ENCODE peak calls at places on chromosomes 12 and 14, in four cellular contexts. One of them, this sample, is unnamed.

GRCh38 chr14:22808388-22809209 is 6.6 kb downstream of the SLC7A7 start:
- DNase-seq in A172: no peak
- DNase-seq in suprapubic skin: no peak
- DNase-seq in iPS DF 19.7: no peak
- DNase-seq in this sample: no peak

GRCh38 chr12:91778091-91778819 is 367.4 kb downstream of the BTG1 start:
- DNase-seq in A172: peak
- DNase-seq in suprapubic skin: no peak
- DNase-seq in iPS DF 19.7: no peak
- DNase-seq in this sample: no peak

GRCh38 chr12:42364692-42365091 is 38.7 kb downstream of the PPHLN1 start:
- DNase-seq in A172: no peak
- DNase-seq in suprapubic skin: no peak
- DNase-seq in iPS DF 19.7: no peak
- DNase-seq in this sample: no peak

GRCh38 chr12:63889236-63889635 is 44.7 kb downstream of the SRGAP1 start:
- DNase-seq in A172: peak
- DNase-seq in suprapubic skin: no peak
- DNase-seq in iPS DF 19.7: no peak
- DNase-seq in this sample: no peak

GRCh38 chr14:29643415-29644206 is 284.0 kb downstream of the PRKD1 start:
- DNase-seq in A172: no peak
- DNase-seq in suprapubic skin: no peak
- DNase-seq in iPS DF 19.7: no peak
- DNase-seq in this sample: no peak

GRCh38 chr12:989751-990278 is 1.2 kb upstream of the ERC1 start:
- DNase-seq in A172: peak
- DNase-seq in suprapubic skin: no peak
- DNase-seq in iPS DF 19.7: no peak
- DNase-seq in this sample: no peak

GRCh38 chr12:124456652-124457152 is 110.7 kb downstream of the NCOR2 start:
- DNase-seq in A172: no peak
- DNase-seq in suprapubic skin: no peak
- DNase-seq in iPS DF 19.7: no peak
- DNase-seq in this sample: peak

GRCh38 chr12:108856428-108857157 is 790 bp downstream of the SSH1 start:
- DNase-seq in A172: peak
- DNase-seq in suprapubic skin: peak
- DNase-seq in iPS DF 19.7: no peak
- DNase-seq in this sample: peak

GRCh38 chr12:131530427-131530826 is 180.5 kb upstream of the SFSWAP start:
- DNase-seq in A172: no peak
- DNase-seq in suprapubic skin: no peak
- DNase-seq in iPS DF 19.7: no peak
- DNase-seq in this sample: no peak

GRCh38 chr14:60738843-60739508 is 4.4 kb downstream of the MNAT1 start:
- DNase-seq in A172: no peak
- DNase-seq in suprapubic skin: no peak
- DNase-seq in iPS DF 19.7: no peak
- DNase-seq in this sample: no peak

GRCh38 chr14:105257464-105257863 is 9.1 kb downstream of the BTBD6 start:
- DNase-seq in A172: no peak
- DNase-seq in suprapubic skin: no peak
- DNase-seq in iPS DF 19.7: no peak
- DNase-seq in this sample: no peak

GRCh38 chr12:107670999-107671643 is 14.5 kb upstream of the PWP1 start:
- DNase-seq in A172: no peak
- DNase-seq in suprapubic skin: no peak
- DNase-seq in iPS DF 19.7: peak
- DNase-seq in this sample: no peak

GRCh38 chr12:76080729-76081415 is 3.6 kb downstream of the NAP1L1 start:
- DNase-seq in A172: no peak
- DNase-seq in suprapubic skin: no peak
- DNase-seq in iPS DF 19.7: peak
- DNase-seq in this sample: no peak

GRCh38 chr12:113093409-113094101 is 37.0 kb downstream of the DTX1 start:
- DNase-seq in A172: no peak
- DNase-seq in suprapubic skin: no peak
- DNase-seq in iPS DF 19.7: no peak
- DNase-seq in this sample: no peak

GRCh38 chr14:100581228-100582145 is 5.7 kb downstream of the BEGAIN start:
- DNase-seq in A172: no peak
- DNase-seq in suprapubic skin: no peak
- DNase-seq in iPS DF 19.7: no peak
- DNase-seq in this sample: no peak

GRCh38 chr12:124837958-124838803 is 25.5 kb downstream of the SCARB1 start:
- DNase-seq in A172: peak
- DNase-seq in suprapubic skin: no peak
- DNase-seq in iPS DF 19.7: no peak
- DNase-seq in this sample: no peak

GRCh38 chr12:117816-118345 is 51.3 kb downstream of the IQSEC3 start:
- DNase-seq in A172: no peak
- DNase-seq in suprapubic skin: no peak
- DNase-seq in iPS DF 19.7: no peak
- DNase-seq in this sample: no peak

GRCh38 chr14:77584809-77585208 is 31.6 kb downstream of the SPTLC2 start:
- DNase-seq in A172: no peak
- DNase-seq in suprapubic skin: no peak
- DNase-seq in iPS DF 19.7: no peak
- DNase-seq in this sample: no peak

GRCh38 chr14:36662543-36663403 is 1.1 kb downstream of the PAX9 start:
- DNase-seq in A172: no peak
- DNase-seq in suprapubic skin: peak
- DNase-seq in iPS DF 19.7: no peak
- DNase-seq in this sample: no peak

GRCh38 chr12:109927622-109928021 is 27.5 kb downstream of the TCHP start:
- DNase-seq in A172: peak
- DNase-seq in suprapubic skin: peak
- DNase-seq in iPS DF 19.7: no peak
- DNase-seq in this sample: peak

GRCh38 chr12:2097617-2098016 is 44.8 kb downstream of the CACNA1C start:
- DNase-seq in A172: no peak
- DNase-seq in suprapubic skin: no peak
- DNase-seq in iPS DF 19.7: no peak
- DNase-seq in this sample: no peak

GRCh38 chr12:81705586-81705985 is 53.6 kb downstream of the PPFIA2 start:
- DNase-seq in A172: no peak
- DNase-seq in suprapubic skin: no peak
- DNase-seq in iPS DF 19.7: no peak
- DNase-seq in this sample: no peak

GRCh38 chr12:39239484-39240143 is 203.3 kb downstream of the KIF21A start:
- DNase-seq in A172: no peak
- DNase-seq in suprapubic skin: no peak
- DNase-seq in iPS DF 19.7: no peak
- DNase-seq in this sample: no peak

GRCh38 chr14:49961270-49962222 is 68.7 kb downstream of the ARF6 start:
- DNase-seq in A172: peak
- DNase-seq in suprapubic skin: no peak
- DNase-seq in iPS DF 19.7: no peak
- DNase-seq in this sample: no peak

GRCh38 chr12:63857771-63858670 is 13.5 kb downstream of the SRGAP1 start:
- DNase-seq in A172: no peak
- DNase-seq in suprapubic skin: no peak
- DNase-seq in iPS DF 19.7: no peak
- DNase-seq in this sample: no peak

GRCh38 chr12:132825861-132826260 is 2.8 kb downstream of the GOLGA3 start:
- DNase-seq in A172: no peak
- DNase-seq in suprapubic skin: no peak
- DNase-seq in iPS DF 19.7: no peak
- DNase-seq in this sample: no peak

GRCh38 chr12:40692617-40693502 is 621 bp downstream of the CNTN1 start:
- DNase-seq in A172: no peak
- DNase-seq in suprapubic skin: peak
- DNase-seq in iPS DF 19.7: no peak
- DNase-seq in this sample: no peak

GRCh38 chr14:73259837-73260236 is 22.5 kb downstream of the PAPLN start:
- DNase-seq in A172: no peak
- DNase-seq in suprapubic skin: no peak
- DNase-seq in iPS DF 19.7: no peak
- DNase-seq in this sample: no peak

GRCh38 chr14:61561657-61562276 is 133.5 kb upstream of the HIF1A start:
- DNase-seq in A172: peak
- DNase-seq in suprapubic skin: no peak
- DNase-seq in iPS DF 19.7: no peak
- DNase-seq in this sample: no peak

GRCh38 chr14:29521526-29522137 is 406.0 kb downstream of the PRKD1 start:
- DNase-seq in A172: peak
- DNase-seq in suprapubic skin: no peak
- DNase-seq in iPS DF 19.7: no peak
- DNase-seq in this sample: no peak

GRCh38 chr14:92605274-92605940 is 91.8 kb downstream of the RIN3 start:
- DNase-seq in A172: no peak
- DNase-seq in suprapubic skin: no peak
- DNase-seq in iPS DF 19.7: no peak
- DNase-seq in this sample: no peak

GRCh38 chr12:76694369-76694768 is 69.5 kb upstream of the ZDHHC17 start:
- DNase-seq in A172: no peak
- DNase-seq in suprapubic skin: no peak
- DNase-seq in iPS DF 19.7: no peak
- DNase-seq in this sample: no peak

GRCh38 chr14:105067140-105067968 is 2.1 kb upstream of the GPR132 start:
- DNase-seq in A172: peak
- DNase-seq in suprapubic skin: no peak
- DNase-seq in iPS DF 19.7: no peak
- DNase-seq in this sample: peak

GRCh38 chr14:36997843-36998242 is 174.6 kb downstream of the SLC25A21 start:
- DNase-seq in A172: no peak
- DNase-seq in suprapubic skin: no peak
- DNase-seq in iPS DF 19.7: no peak
- DNase-seq in this sample: no peak

GRCh38 chr12:3311027-3311402 is 180.0 kb upstream of the PRMT8 start:
- DNase-seq in A172: peak
- DNase-seq in suprapubic skin: no peak
- DNase-seq in iPS DF 19.7: no peak
- DNase-seq in this sample: no peak

GRCh38 chr12:119802472-119802871 is 74.6 kb downstream of the CIT start:
- DNase-seq in A172: no peak
- DNase-seq in suprapubic skin: peak
- DNase-seq in iPS DF 19.7: no peak
- DNase-seq in this sample: no peak

GRCh38 chr14:36522972-36523685 is 3.1 kb upstream of the NKX2-1 start:
- DNase-seq in A172: no peak
- DNase-seq in suprapubic skin: no peak
- DNase-seq in iPS DF 19.7: no peak
- DNase-seq in this sample: no peak